ENCODE peak calls at places on chromosomes 6 and 20, in six cellular contexts. U is GOT3, C is globus pallidus, E is anterior cingulate cortex, L is brain microvascular endothelial cell, S is HTR-8/SVneo. M is an unnamed sample.

GRCh38 chr6:117938324-117938995 is 31.4 kb downstream of the SLC35F1 start:
- DNase-seq in U (no peak), C (no peak), E (no peak), L (no peak), S (no peak), M (no peak)

GRCh38 chr6:25788305-25788922 is 33.9 kb downstream of the SLC17A4 start:
- DNase-seq in U (no peak), C (peak; percentile 11), E (no peak), L (peak; percentile 38), S (no peak), M (peak; percentile 17)

GRCh38 chr6:138017156-138017757 is 90.0 kb downstream of the PERP start:
- DNase-seq in U (no peak), C (no peak), E (no peak), L (no peak), S (no peak), M (no peak)

GRCh38 chr6:43836507-43836906 is 66.5 kb downstream of the VEGFA start:
- DNase-seq in U (no peak), C (no peak), E (no peak), L (no peak), S (no peak), M (no peak)

GRCh38 chr20:51258582-51259175 is 235.8 kb upstream of the KCNG1 start:
- DNase-seq in U (no peak), C (no peak), E (no peak), L (peak; percentile 27), S (peak; percentile 59), M (no peak)

GRCh38 chr6:20911826-20912225 is 377.6 kb downstream of the CDKAL1 start:
- DNase-seq in U (no peak), C (no peak), E (no peak), L (no peak), S (no peak), M (no peak)

GRCh38 chr6:31663087-31663960 is 1.5 kb downstream of the GPANK1 start:
- DNase-seq in U (no peak), C (no peak), E (no peak), L (no peak), S (no peak), M (no peak)

GRCh38 chr6:6348251-6348650 is 27.8 kb upstream of the F13A1 start:
- DNase-seq in U (no peak), C (no peak), E (no peak), L (no peak), S (no peak), M (no peak)

GRCh38 chr20:57205625-57206219 is 60.7 kb downstream of the BMP7 start:
- DNase-seq in U (no peak), C (no peak), E (no peak), L (peak; percentile 47), S (peak; percentile 85), M (no peak)

GRCh38 chr6:24720131-24720603 is 1.2 kb upstream of the C6orf62 start:
- DNase-seq in U (no peak), C (no peak), E (peak; percentile 42), L (peak; percentile 25), S (no peak), M (peak; percentile 77)

GRCh38 chr20:37566590-37567330 is 39.1 kb upstream of the BLCAP start:
- DNase-seq in U (no peak), C (no peak), E (no peak), L (no peak), S (no peak), M (no peak)

GRCh38 chr20:51326241-51326819 is 216.2 kb downstream of the NFATC2 start:
- DNase-seq in U (no peak), C (peak; percentile 20), E (peak; percentile 13), L (peak; percentile 70), S (peak; percentile 75), M (no peak)

GRCh38 chr6:116400376-116400775 is 29.6 kb downstream of the DSE start:
- DNase-seq in U (no peak), C (no peak), E (no peak), L (no peak), S (no peak), M (no peak)

GRCh38 chr20:2508631-2509467 is at the start of gene ZNF343:
- DNase-seq in U (peak; percentile 34), C (peak; percentile 88), E (peak; percentile 85), L (peak; percentile 69), S (peak; percentile 90), M (peak; percentile 72)

GRCh38 chr6:7262037-7262461 is 51.0 kb downstream of the SSR1 start:
- DNase-seq in U (no peak), C (no peak), E (no peak), L (no peak), S (no peak), M (no peak)

GRCh38 chr6:31652925-31653724 is 664 bp upstream of the BAG6 start:
- DNase-seq in U (peak; percentile 77), C (no peak), E (peak; percentile 91), L (no peak), S (peak; percentile 90), M (no peak)

GRCh38 chr6:95478941-95479340 is 98.4 kb upstream of the MANEA start:
- DNase-seq in U (no peak), C (no peak), E (no peak), L (no peak), S (no peak), M (no peak)

GRCh38 chr6:31903957-31904356 is 2.1 kb upstream of the ZBTB12 start:
- DNase-seq in U (no peak), C (no peak), E (no peak), L (peak; percentile 9), S (no peak), M (no peak)

GRCh38 chr6:30265166-30265565 is 52.0 kb upstream of the TRIM26 start:
- DNase-seq in U (no peak), C (no peak), E (no peak), L (no peak), S (no peak), M (no peak)

GRCh38 chr20:63017826-63018411 is 11.2 kb upstream of the BHLHE23 start:
- DNase-seq in U (no peak), C (no peak), E (no peak), L (no peak), S (no peak), M (no peak)

GRCh38 chr20:32484221-32485125 is 100.7 kb downstream of the NOL4L start:
- DNase-seq in U (no peak), C (no peak), E (no peak), L (no peak), S (no peak), M (no peak)

GRCh38 chr6:163836916-163837660 is 422.6 kb downstream of the QKI start:
- DNase-seq in U (no peak), C (peak; percentile 62), E (no peak), L (no peak), S (no peak), M (no peak)

GRCh38 chr6:89488438-89488837 is 55.5 kb downstream of the ANKRD6 start:
- DNase-seq in U (no peak), C (no peak), E (no peak), L (no peak), S (no peak), M (no peak)

GRCh38 chr20:4187147-4187546 is 171.8 kb upstream of the RNF24 start:
- DNase-seq in U (no peak), C (no peak), E (no peak), L (no peak), S (no peak), M (no peak)

GRCh38 chr6:33839399-33840063 is 35.7 kb upstream of the MLN start:
- DNase-seq in U (no peak), C (no peak), E (no peak), L (no peak), S (no peak), M (no peak)